ENCODE peak calls at places on chromosomes 7 and 10, in eight cellular contexts. P, N, A, C, E, O, S and D are unnamed samples.

GRCh38 chr7:133941496-133941895 is 185.6 kb upstream of the LRGUK start:
- DNase-seq in A (no peak), C (no peak), S (no peak), P (no peak), E (no peak), O (peak), N (no peak), D (no peak)

GRCh38 chr7:85608804-85609203 is 421.9 kb upstream of the SEMA3D start:
- DNase-seq in E (no peak), N (no peak), A (no peak), O (no peak), P (no peak), C (no peak), S (no peak), D (no peak)

GRCh38 chr7:139541600-139542307 is 18.3 kb downstream of the CLEC2L start:
- DNase-seq in S (no peak), A (no peak), O (no peak), N (no peak), E (no peak), C (no peak), P (no peak), D (no peak)

GRCh38 chr10:43041422-43042342 is 35.2 kb upstream of the RET start:
- DNase-seq in O (no peak), N (no peak), P (no peak), S (no peak), E (peak), A (peak), C (peak), D (no peak)

GRCh38 chr10:63003816-63004453 is 129.2 kb upstream of the NRBF2 start:
- DNase-seq in A (no peak), C (no peak), S (peak), P (no peak), O (no peak), E (no peak), N (no peak), D (no peak)

GRCh38 chr7:4962872-4963775 is 4.1 kb upstream of the MMD2 start:
- DNase-seq in P (no peak), N (no peak), C (no peak), E (peak), A (peak), S (no peak), O (no peak), D (no peak)

GRCh38 chr10:102802920-102803534 is 34.2 kb downstream of the CYP17A1 start:
- DNase-seq in E (no peak), S (no peak), O (peak), C (peak), A (no peak), P (no peak), N (no peak), D (peak)

GRCh38 chr7:28573059-28573553 is 160.8 kb downstream of the CREB5 start:
- DNase-seq in S (no peak), A (no peak), P (peak), C (no peak), E (no peak), N (peak), O (no peak), D (peak)

GRCh38 chr7:26365077-26365896 is 73.6 kb downstream of the SNX10 start:
- DNase-seq in O (peak), S (peak), C (no peak), A (no peak), P (peak), N (no peak), E (no peak), D (peak)

GRCh38 chr7:71237945-71238344 is 106.0 kb downstream of the GALNT17 start:
- DNase-seq in O (no peak), N (no peak), P (no peak), S (no peak), C (peak), A (no peak), E (no peak), D (no peak)

GRCh38 chr10:34739915-34740314 is 75.2 kb downstream of the PARD3 start:
- DNase-seq in E (no peak), C (peak), O (peak), S (no peak), A (peak), P (no peak), N (peak), D (peak)

GRCh38 chr10:69618746-69619145 is 11.3 kb upstream of the FAM241B start:
- DNase-seq in P (no peak), S (no peak), O (no peak), E (no peak), A (no peak), N (peak), C (no peak), D (no peak)

GRCh38 chr10:31908157-31908556 is 20.5 kb downstream of the ARHGAP12 start:
- DNase-seq in E (no peak), S (no peak), A (no peak), O (no peak), N (no peak), P (no peak), C (no peak), D (no peak)

GRCh38 chr10:67224553-67224952 is 298.7 kb downstream of the LRRTM3 start:
- DNase-seq in S (no peak), C (no peak), A (no peak), O (no peak), E (no peak), N (no peak), P (no peak), D (no peak)

GRCh38 chr10:21278491-21279216 is 246.8 kb downstream of the SKIDA1 start:
- DNase-seq in O (no peak), N (no peak), C (peak), E (peak), P (peak), A (peak), S (peak), D (peak)

GRCh38 chr10:8369666-8370065 is 315.2 kb downstream of the GATA3 start:
- DNase-seq in P (no peak), O (no peak), S (no peak), C (no peak), E (no peak), A (no peak), N (no peak), D (no peak)

GRCh38 chr10:131852823-131853609 is 47.8 kb upstream of the PPP2R2D start:
- DNase-seq in N (peak), E (peak), S (no peak), C (peak), P (no peak), A (peak), O (no peak), D (no peak)

GRCh38 chr7:29564455-29565185 is 985 bp downstream of the PRR15 start:
- DNase-seq in P (peak), C (peak), N (peak), O (peak), A (peak), E (peak), S (no peak), D (no peak)

GRCh38 chr7:75888464-75889222 is 9.8 kb downstream of the RHBDD2 start:
- DNase-seq in E (no peak), S (no peak), N (peak), O (no peak), P (no peak), C (no peak), A (peak), D (no peak)

GRCh38 chr7:16548428-16548827 is 21.8 kb downstream of the LRRC72 start:
- DNase-seq in S (no peak), O (no peak), P (no peak), N (peak), E (no peak), C (no peak), A (no peak), D (no peak)

GRCh38 chr7:90771281-90771680 is 175.2 kb downstream of the CDK14 start:
- DNase-seq in N (no peak), S (no peak), O (peak), P (no peak), A (no peak), C (no peak), E (no peak), D (no peak)

GRCh38 chr10:11515596-11516418 is 95.6 kb downstream of the USP6NL start:
- DNase-seq in N (no peak), S (peak), O (no peak), C (no peak), A (no peak), E (no peak), P (peak), D (peak)

GRCh38 chr7:33276325-33276724 is 147.0 kb downstream of the BBS9 start:
- DNase-seq in E (no peak), P (no peak), A (no peak), N (no peak), S (no peak), C (no peak), O (no peak), D (no peak)

GRCh38 chr10:28554952-28555351 is 22.0 kb downstream of the WAC start:
- DNase-seq in A (no peak), O (no peak), S (no peak), P (no peak), N (no peak), C (no peak), E (no peak), D (no peak)

GRCh38 chr10:33248638-33249037 is 85.8 kb downstream of the NRP1 start:
- DNase-seq in A (no peak), S (no peak), E (no peak), P (no peak), O (peak), C (no peak), N (no peak), D (no peak)

GRCh38 chr10:290026-290725 is 154.9 kb downstream of the ZMYND11 start:
- DNase-seq in S (no peak), O (no peak), N (no peak), P (no peak), E (peak), A (no peak), C (no peak), D (no peak)

GRCh38 chr10:9603972-9604371 is 1413.7 kb upstream of the CELF2 start:
- DNase-seq in N (no peak), A (no peak), S (no peak), P (no peak), E (no peak), O (no peak), C (no peak), D (no peak)

GRCh38 chr10:98967601-98968000 is 268.1 kb downstream of the HPSE2 start:
- DNase-seq in E (no peak), N (no peak), S (no peak), A (no peak), P (no peak), C (no peak), O (no peak), D (no peak)

GRCh38 chr10:34157501-34157900 is 657.6 kb downstream of the PARD3 start:
- DNase-seq in N (no peak), C (no peak), S (no peak), A (no peak), O (no peak), P (no peak), E (no peak), D (no peak)

GRCh38 chr7:105298439-105298894 is 90.3 kb downstream of the SRPK2 start:
- DNase-seq in C (no peak), E (no peak), N (no peak), S (no peak), O (no peak), P (no peak), A (no peak), D (no peak)

DNA sequence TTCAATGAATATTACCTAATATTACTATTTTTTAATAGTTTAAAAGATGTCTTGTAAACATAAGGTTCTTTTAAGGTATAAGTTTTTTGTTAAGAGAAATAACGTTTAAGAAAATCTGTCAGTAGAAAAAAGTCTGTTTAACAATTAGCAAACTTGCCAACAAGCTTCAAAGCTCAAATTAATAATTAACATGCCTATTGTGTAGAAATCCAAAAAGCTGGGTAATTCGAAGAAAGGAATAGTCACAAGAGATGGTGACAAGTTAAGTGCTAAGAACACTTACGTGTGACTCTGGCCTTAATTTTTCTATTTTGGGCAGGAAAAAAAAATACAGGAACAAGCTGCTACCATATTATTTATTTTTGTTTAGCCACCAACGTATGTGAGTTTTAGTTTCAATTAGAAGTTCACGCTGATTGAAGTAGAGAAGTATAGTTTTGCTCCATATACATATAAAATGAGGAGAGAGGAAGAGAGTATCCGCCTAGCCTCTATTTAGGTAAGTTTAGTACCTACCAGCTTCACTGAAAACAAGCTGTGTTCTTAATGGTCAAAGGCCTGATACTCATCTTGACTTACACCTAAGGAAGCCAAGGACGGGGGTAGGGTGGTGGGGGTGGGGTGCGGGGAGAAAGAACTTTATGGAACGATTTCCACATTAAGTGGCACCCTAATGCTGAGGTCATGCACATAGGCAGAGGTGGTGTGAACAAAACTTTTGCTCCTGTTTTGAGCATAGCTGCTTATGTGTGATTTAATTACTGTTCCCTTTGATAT is 43.4 kb upstream of the AGBL3 start:
- DNase-seq in S (no peak), E (no peak), A (no peak), O (no peak), P (no peak), N (no peak), C (no peak), D (no peak)
- H3K4me3 ChIP-seq in S (no peak), E (no peak), A (no peak), O (no peak), P (peak), N (no peak), C (no peak), D (no peak)

GRCh38 chr10:91208645-91209044 is 11.8 kb upstream of the PCGF5 start:
- DNase-seq in P (no peak), A (no peak), S (no peak), N (no peak), C (no peak), E (no peak), O (no peak), D (no peak)
- TF ChIP-seq CTCF in P (no peak), A (no peak), S (no peak), N (no peak), C (no peak), E (no peak), O (no peak), D (no peak)

DNA sequence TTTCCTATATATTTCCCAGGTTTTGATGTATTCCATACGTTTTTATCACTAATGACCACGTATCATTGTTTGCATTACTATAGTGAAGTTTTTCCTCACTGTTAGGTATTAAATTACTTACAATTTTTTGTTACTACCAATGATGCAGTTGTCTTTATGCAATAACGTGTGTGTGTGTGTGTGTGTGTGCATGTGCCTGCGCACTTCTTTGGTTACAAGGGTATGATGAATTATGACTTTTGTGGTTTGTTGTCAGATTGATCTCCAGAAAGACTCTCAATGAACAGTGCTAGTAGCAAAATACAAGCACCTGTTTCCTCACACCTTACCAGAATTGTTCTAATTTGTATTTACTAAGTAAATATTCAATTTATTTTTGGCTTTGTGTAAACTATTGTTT is 51.5 kb downstream of the MCMBP start:
- DNase-seq in A (no peak), O (no peak), P (no peak), E (no peak), N (no peak), C (no peak), S (no peak), D (no peak)
- H3K4me3 ChIP-seq in A (no peak), O (no peak), P (no peak), E (no peak), N (no peak), C (no peak), S (no peak), D (no peak)

GRCh38 chr10:123240250-123240649 is 86.0 kb downstream of the BUB3 start:
- DNase-seq in O (no peak), E (no peak), C (no peak), P (no peak), N (no peak), S (no peak), A (no peak), D (no peak)

GRCh38 chr10:123241391-123242141 is 87.4 kb downstream of the BUB3 start:
- DNase-seq in C (no peak), E (no peak), A (no peak), O (no peak), N (no peak), S (no peak), P (no peak), D (no peak)

GRCh38 chr10:123240776-123241175 is 86.6 kb downstream of the BUB3 start:
- DNase-seq in O (no peak), E (no peak), S (no peak), A (no peak), N (no peak), P (no peak), C (no peak), D (no peak)

GRCh38 chr10:123249894-123250293 is 95.7 kb downstream of the BUB3 start:
- DNase-seq in S (no peak), E (no peak), N (no peak), C (no peak), A (no peak), O (no peak), P (no peak), D (no peak)

DNA sequence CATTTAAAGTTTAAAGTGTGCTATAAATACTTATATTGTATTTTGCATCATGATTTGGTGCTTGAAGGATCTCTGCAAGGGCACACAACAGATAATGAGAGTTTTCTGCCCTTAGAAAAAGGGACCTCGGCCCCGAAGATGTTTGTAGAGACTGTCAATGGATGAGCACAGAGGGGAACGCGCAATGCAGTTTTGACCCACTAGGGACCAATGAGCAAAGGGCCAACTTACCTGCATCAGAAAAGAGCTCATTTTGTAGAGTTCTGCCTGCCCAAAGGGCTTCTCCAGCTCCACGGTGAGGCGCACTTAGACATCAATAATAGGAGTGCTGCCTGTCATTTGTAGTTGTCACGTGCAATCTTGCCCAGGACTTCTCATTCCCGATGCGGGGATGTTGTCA is 91.1 kb downstream of the BUB3 start:
- DNase-seq in C (no peak), O (no peak), N (no peak), P (no peak), A (no peak), E (no peak), S (no peak), D (no peak)
- TF ChIP-seq CTCF in C (no peak), O (no peak), N (no peak), P (no peak), A (no peak), E (no peak), S (peak), D (no peak)